ENCODE peak calls at places on chromosomes 13 and 19, in four cellular contexts. J, E, X and P are unnamed samples.

GRCh38 chr19:8835446-8835845 is 3.3 kb downstream of the MBD3L1 start:
- DNase-seq in J (no peak), E (no peak), X (no peak), P (no peak)

GRCh38 chr13:112837371-112838037 is 131.5 kb upstream of the MCF2L start:
- DNase-seq in J (no peak), E (no peak), X (no peak), P (no peak)

GRCh38 chr13:95540848-95541247 is 11.7 kb upstream of the CLDN10 start:
- DNase-seq in J (no peak), E (no peak), X (no peak), P (no peak)

GRCh38 chr19:29442094-29442493 is 83.7 kb upstream of the VSTM2B start:
- DNase-seq in J (no peak), E (no peak), X (no peak), P (no peak)

GRCh38 chr13:49791214-49791752 is 1.2 kb downstream of the KPNA3 start:
- DNase-seq in J (no peak), E (no peak), X (peak), P (peak)

GRCh38 chr19:46746281-46746965 is at the start of gene STRN4:
- DNase-seq in J (no peak), E (peak), X (no peak), P (no peak)

GRCh38 chr13:19605161-19605955 is 28.1 kb upstream of the MPHOSPH8 start:
- DNase-seq in J (no peak), E (no peak), X (no peak), P (no peak)

GRCh38 chr19:51621178-51621577 is 9.0 kb downstream of the SIGLEC5 start:
- DNase-seq in J (no peak), E (no peak), X (no peak), P (no peak)

GRCh38 chr19:38564981-38565685 is 52.6 kb downstream of the MAP4K1 start:
- DNase-seq in J (peak), E (no peak), X (no peak), P (no peak)

GRCh38 chr13:28568286-28568685 is 73.4 kb upstream of the FLT1 start:
- DNase-seq in J (no peak), E (no peak), X (no peak), P (peak)

GRCh38 chr13:114065141-114065925 is 67.1 kb downstream of the RASA3 start:
- DNase-seq in J (peak), E (peak), X (peak), P (peak)

GRCh38 chr19:37361994-37362393 is 8.9 kb upstream of the ZNF527 start:
- DNase-seq in J (no peak), E (no peak), X (no peak), P (no peak)

GRCh38 chr13:39536906-39537305 is 66.1 kb downstream of the LHFPL6 start:
- DNase-seq in J (no peak), E (no peak), X (no peak), P (no peak)

GRCh38 chr19:39736088-39736487 is 1.7 kb downstream of the CLC start:
- DNase-seq in J (no peak), E (no peak), X (no peak), P (no peak)